ENCODE peak calls at places on chromosomes 6 and 20, in seven cellular contexts. H is cardiac muscle cell, Z is dorsolateral prefrontal cortex, G is left ventricle myocardium inferior, R is H1, V is choroid plexus epithelial cell, P is uterus. W is an unnamed sample.

GRCh38 chr20:58623579-58624473 is 27.3 kb upstream of the STX16 start:
- DNase-seq in H (no peak), Z (peak), G (peak), R (peak), V (peak), P (peak), W (no peak)

GRCh38 chr6:37565267-37566208 is 65.8 kb upstream of the CCDC167 start:
- DNase-seq in H (peak), Z (no peak), G (no peak), R (peak), V (no peak), P (no peak), W (no peak)

GRCh38 chr6:71077655-71078054 is 120.8 kb upstream of the B3GAT2 start:
- DNase-seq in H (no peak), Z (no peak), G (no peak), R (no peak), V (no peak), P (no peak), W (no peak)

GRCh38 chr20:23119456-23120216 is 33.5 kb upstream of the CD93 start:
- DNase-seq in H (no peak), Z (no peak), G (no peak), R (no peak), V (no peak), P (no peak), W (peak)

GRCh38 chr20:17663040-17663399 is 19.0 kb downstream of the RRBP1 start:
- DNase-seq in H (no peak), Z (no peak), G (no peak), R (no peak), V (no peak), P (peak), W (no peak)

GRCh38 chr6:39273394-39273793 is 40.8 kb downstream of the KCNK17 start:
- DNase-seq in H (no peak), Z (no peak), G (no peak), R (peak), V (no peak), P (no peak), W (peak)

GRCh38 chr6:55474386-55474785 is 104.6 kb downstream of the HMGCLL1 start:
- DNase-seq in H (no peak), Z (no peak), G (no peak), R (no peak), V (no peak), P (no peak), W (no peak)

GRCh38 chr20:41645372-41645771 is 27.2 kb upstream of the CHD6 start:
- DNase-seq in H (no peak), Z (no peak), G (no peak), R (no peak), V (no peak), P (no peak), W (no peak)

GRCh38 chr20:39607124-39607523 is 645.0 kb downstream of the DHX35 start:
- DNase-seq in H (no peak), Z (no peak), G (no peak), R (no peak), V (peak), P (no peak), W (no peak)

GRCh38 chr6:4682431-4683159 is 93.6 kb upstream of the CDYL start:
- DNase-seq in H (no peak), Z (no peak), G (no peak), R (no peak), V (no peak), P (no peak), W (no peak)

GRCh38 chr6:127578900-127579299 is 1.9 kb downstream of the C6orf58 start:
- DNase-seq in H (no peak), Z (no peak), G (no peak), R (no peak), V (no peak), P (no peak), W (no peak)

GRCh38 chr6:29953001-29953436 is 10.7 kb downstream of the HLA-A start:
- DNase-seq in H (peak), Z (no peak), G (no peak), R (no peak), V (no peak), P (no peak), W (no peak)

GRCh38 chr20:10178727-10179313 is 39.8 kb upstream of the SNAP25 start:
- DNase-seq in H (no peak), Z (peak), G (no peak), R (no peak), V (no peak), P (peak), W (no peak)

GRCh38 chr20:10177326-10177725 is 41.3 kb upstream of the SNAP25 start:
- DNase-seq in H (no peak), Z (no peak), G (no peak), R (no peak), V (no peak), P (no peak), W (no peak)

GRCh38 chr20:10178091-10178490 is 40.5 kb upstream of the SNAP25 start:
- DNase-seq in H (no peak), Z (no peak), G (no peak), R (no peak), V (no peak), P (no peak), W (no peak)

GRCh38 chr20:10179574-10180298 is 38.9 kb upstream of the SNAP25 start:
- DNase-seq in H (no peak), Z (no peak), G (no peak), R (no peak), V (peak), P (no peak), W (no peak)
- TF ChIP-seq CTCF in H (peak), Z (no peak), G (peak), R (peak), V (peak), P (no peak), W (peak)

GRCh38 chr6:159726918-159727716 is at the start of gene WTAP:
- DNase-seq in H (peak), Z (peak), G (peak), R (peak), V (peak), P (peak), W (peak)

GRCh38 chr6:159728552-159728951 is 1.2 kb downstream of the WTAP start:
- DNase-seq in H (no peak), Z (no peak), G (no peak), R (no peak), V (no peak), P (no peak), W (no peak)

GRCh38 chr6:159727717-159728440 is 573 bp downstream of the WTAP start:
- DNase-seq in H (peak), Z (no peak), G (no peak), R (no peak), V (peak), P (no peak), W (no peak)

GRCh38 chr6:159730277-159730676 is 3.0 kb downstream of the WTAP start:
- DNase-seq in H (no peak), Z (no peak), G (no peak), R (no peak), V (no peak), P (no peak), W (no peak)

GRCh38 chr6:159729598-159729997 is 2.3 kb downstream of the WTAP start:
- DNase-seq in H (peak), Z (no peak), G (no peak), R (no peak), V (peak), P (no peak), W (no peak)
- H3K4me3 ChIP-seq in H (peak), Z (peak), G (peak), R (peak), V (peak), P (no peak), W (peak)

GRCh38 chr6:137625808-137626207 is 131.6 kb upstream of the OLIG3 start:
- DNase-seq in H (no peak), Z (no peak), G (no peak), R (no peak), V (no peak), P (no peak), W (no peak)
- TF ChIP-seq CTCF in H (no peak), Z (no peak), G (no peak), R (peak), V (no peak), P (no peak), W (no peak)

GRCh38 chr6:27334141-27334540 is 22.1 kb upstream of the POM121L2 start:
- DNase-seq in H (no peak), Z (no peak), G (no peak), R (no peak), V (no peak), P (no peak), W (no peak)
- H3K4me3 ChIP-seq in H (no peak), Z (no peak), G (no peak), R (no peak), V (no peak), P (no peak), W (no peak)

GRCh38 chr6:79671605-79672266 is 40.6 kb downstream of the SH3BGRL2 start:
- DNase-seq in H (no peak), Z (no peak), G (peak), R (no peak), V (peak), P (no peak), W (peak)

GRCh38 chr6:79676785-79677736 is 45.9 kb downstream of the SH3BGRL2 start:
- DNase-seq in H (no peak), Z (no peak), G (no peak), R (no peak), V (no peak), P (no peak), W (no peak)

GRCh38 chr6:79670789-79671188 is 39.7 kb downstream of the SH3BGRL2 start:
- DNase-seq in H (no peak), Z (no peak), G (no peak), R (no peak), V (no peak), P (no peak), W (no peak)

GRCh38 chr6:79672631-79673065 is 41.5 kb downstream of the SH3BGRL2 start:
- DNase-seq in H (no peak), Z (no peak), G (no peak), R (no peak), V (peak), P (no peak), W (no peak)

GRCh38 chr6:79673947-79674346 is 42.8 kb downstream of the SH3BGRL2 start:
- DNase-seq in H (no peak), Z (no peak), G (no peak), R (no peak), V (no peak), P (no peak), W (no peak)
- TF ChIP-seq CTCF in H (no peak), Z (no peak), G (no peak), R (no peak), V (no peak), P (no peak), W (no peak)

GRCh38 chr6:1667805-1668175 is 58.1 kb downstream of the FOXC1 start:
- DNase-seq in H (no peak), Z (no peak), G (no peak), R (no peak), V (no peak), P (no peak), W (no peak)

GRCh38 chr6:1667012-1667804 is 57.5 kb downstream of the FOXC1 start:
- DNase-seq in H (no peak), Z (no peak), G (no peak), R (no peak), V (peak), P (no peak), W (no peak)

GRCh38 chr6:1662532-1662931 is 52.8 kb downstream of the FOXC1 start:
- DNase-seq in H (no peak), Z (no peak), G (no peak), R (no peak), V (no peak), P (no peak), W (no peak)

GRCh38 chr6:1663511-1663910 is 53.8 kb downstream of the FOXC1 start:
- DNase-seq in H (no peak), Z (no peak), G (no peak), R (no peak), V (no peak), P (no peak), W (no peak)

GRCh38 chr6:1665214-1665613 is 55.5 kb downstream of the FOXC1 start:
- DNase-seq in H (no peak), Z (no peak), G (no peak), R (no peak), V (no peak), P (no peak), W (no peak)
- H3K4me3 ChIP-seq in H (no peak), Z (no peak), G (no peak), R (no peak), V (no peak), P (no peak), W (no peak)

DNA sequence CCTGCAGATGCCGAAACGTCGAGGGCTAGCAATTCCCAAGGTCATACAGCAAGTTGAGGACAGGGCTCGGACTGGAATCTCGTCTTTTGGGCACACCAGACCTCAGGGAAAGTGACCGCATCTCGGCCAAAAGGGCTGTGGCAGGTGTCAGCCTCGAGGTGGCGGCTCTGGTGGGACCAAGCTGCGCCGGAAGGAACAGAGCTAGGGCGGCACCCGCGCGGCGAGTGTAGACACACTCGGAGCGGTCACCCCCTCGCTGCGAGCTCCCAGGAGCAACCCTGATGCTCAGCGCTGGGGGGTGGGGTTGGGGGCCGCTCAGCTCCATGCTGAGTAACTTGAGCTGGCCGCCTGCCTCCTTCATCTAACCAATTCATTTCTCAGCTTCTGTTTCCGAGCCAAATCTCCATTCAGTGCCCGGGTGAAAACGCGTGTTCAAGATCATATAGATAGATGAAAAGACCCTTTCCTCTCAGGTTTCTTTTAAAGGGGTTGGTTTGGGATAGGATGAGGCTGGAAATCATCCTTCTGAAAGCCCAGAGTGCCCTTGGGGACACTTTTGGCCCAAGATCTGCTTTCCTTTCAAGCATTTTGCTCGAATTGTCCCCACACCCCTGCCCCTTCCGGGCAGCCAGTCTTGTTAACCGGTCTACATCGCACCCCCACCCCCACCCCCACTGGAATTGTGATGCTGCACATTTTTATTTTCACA is 2.3 kb upstream of the TUBB2B start:
- DNase-seq in H (peak), Z (peak), G (no peak), R (no peak), V (no peak), P (no peak), W (no peak)
- TF ChIP-seq CTCF in H (no peak), Z (no peak), G (no peak), R (peak), V (no peak), P (no peak), W (no peak)

GRCh38 chr6:41371992-41372525 is 36.7 kb downstream of the NCR2 start:
- DNase-seq in H (peak), Z (no peak), G (no peak), R (no peak), V (peak), P (peak), W (no peak)

GRCh38 chr6:41373367-41373918 is 38.0 kb downstream of the NCR2 start:
- DNase-seq in H (no peak), Z (no peak), G (no peak), R (no peak), V (peak), P (no peak), W (no peak)

GRCh38 chr6:41372526-41373366 is 37.3 kb downstream of the NCR2 start:
- DNase-seq in H (peak), Z (no peak), G (no peak), R (no peak), V (peak), P (no peak), W (no peak)

GRCh38 chr6:41370488-41371111 is 35.2 kb downstream of the NCR2 start:
- DNase-seq in H (no peak), Z (no peak), G (no peak), R (no peak), V (no peak), P (no peak), W (no peak)

GRCh38 chr6:41371461-41371991 is 36.1 kb downstream of the NCR2 start:
- DNase-seq in H (peak), Z (no peak), G (peak), R (no peak), V (peak), P (peak), W (peak)
- H3K4me3 ChIP-seq in H (peak), Z (peak), G (peak), R (peak), V (peak), P (no peak), W (peak)